ENCODE peak calls at places on chromosomes 12 and 14, in nine cellular contexts. P is endothelial cell of umbilical vein; N is HepG2; D is gastrocnemius medialis; S is tibial artery; Q is naive thymus-derived CD4-positive, alpha-beta T cell; U is CD4-positive, CD25-positive, alpha-beta regulatory T cell; X is spleen; A is IMR-90. B is an unnamed sample. For H3K4me1 and H3K36me3, the result is how much of the 10 kb centered on the place peaks cover.

GRCh38 chr12:123444396-123445026 is 8.0 kb upstream of the RILPL2 start:
- DNase-seq in P (peak), N (peak), D (no peak), S (no peak), Q (no peak), U (no peak), X (no peak), A (peak), B (no peak)

GRCh38 chr14:104140213-104140462 is 1.8 kb downstream of the KIF26A start:
- DNase-seq in P (no peak), N (no peak), D (no peak), S (no peak), Q (no peak), U (no peak), X (peak), A (no peak), B (no peak)

GRCh38 chr14:85867450-85867849 is 337.5 kb downstream of the FLRT2 start:
- DNase-seq in P (no peak), N (no peak), D (no peak), S (no peak), Q (no peak), U (no peak), X (no peak), A (no peak), B (no peak)

GRCh38 chr14:68133856-68134255 is 314.3 kb downstream of the RAD51B start:
- DNase-seq in P (no peak), N (no peak), D (no peak), S (no peak), Q (no peak), U (no peak), X (no peak), A (no peak), B (no peak)

GRCh38 chr14:100871234-100872186 is 32.0 kb downstream of the RTL1 start:
- DNase-seq in P (peak), N (peak), D (no peak), S (no peak), Q (no peak), U (no peak), X (peak), A (peak), B (no peak)

GRCh38 chr12:128813883-128814282 is 9.9 kb downstream of the SLC15A4 start:
- DNase-seq in P (no peak), N (no peak), D (no peak), S (no peak), Q (no peak), U (no peak), X (no peak), A (no peak), B (no peak)

GRCh38 chr12:79441534-79441933 is 249.2 kb downstream of the PAWR start:
- DNase-seq in P (no peak), N (no peak), D (no peak), S (no peak), Q (no peak), U (no peak), X (no peak), A (no peak), B (no peak)

GRCh38 chr14:104745431-104745830 is 7.5 kb upstream of the SIVA1 start:
- DNase-seq in P (no peak), N (no peak), D (no peak), S (no peak), Q (no peak), U (no peak), X (peak), A (no peak), B (no peak)

GRCh38 chr12:30795410-30795659 is 40.6 kb upstream of the CAPRIN2 start:
- DNase-seq in P (no peak), N (no peak), D (no peak), S (no peak), Q (no peak), U (no peak), X (no peak), A (no peak), B (no peak)

GRCh38 chr12:94145231-94145979 is 3.0 kb upstream of the PLXNC1 start:
- DNase-seq in P (no peak), N (no peak), D (no peak), S (no peak), Q (no peak), U (no peak), X (no peak), A (peak), B (no peak)

GRCh38 chr14:49164074-49164473 is 422.1 kb downstream of the RPS29 start:
- DNase-seq in P (no peak), N (no peak), D (no peak), S (no peak), Q (no peak), U (no peak), X (no peak), A (no peak), B (no peak)

GRCh38 chr14:104694991-104695659 is 5.7 kb downstream of the INF2 start:
- DNase-seq in P (no peak), N (no peak), D (no peak), S (no peak), Q (peak), U (peak), X (no peak), A (no peak), B (peak)

GRCh38 chr12:86138770-86139169 is 117.4 kb downstream of the MGAT4C start:
- DNase-seq in P (no peak), N (no peak), D (no peak), S (no peak), Q (no peak), U (no peak), X (no peak), A (no peak), B (no peak)

GRCh38 chr12:54411398-54412241 is 7.4 kb downstream of the ITGA5 start:
- DNase-seq in P (peak), N (no peak), D (peak), S (peak), Q (peak), U (peak), X (peak), A (peak), B (peak)

GRCh38 chr12:6224550-6224949 is 24.4 kb downstream of the CD9 start:
- DNase-seq in P (peak), N (no peak), D (no peak), S (peak), Q (no peak), U (no peak), X (no peak), A (no peak), B (no peak)

GRCh38 chr14:97452314-97452713 is 655.1 kb downstream of the VRK1 start:
- DNase-seq in P (no peak), N (no peak), D (no peak), S (no peak), Q (no peak), U (no peak), X (no peak), A (no peak), B (no peak)

GRCh38 chr12:109185441-109185840 is 69.1 kb downstream of the ACACB start:
- DNase-seq in P (no peak), N (no peak), D (no peak), S (no peak), Q (no peak), U (no peak), X (no peak), A (no peak), B (no peak)

GRCh38 chr12:27554421-27555186 is 30.6 kb downstream of the PPFIBP1 start:
- DNase-seq in P (peak), N (no peak), D (no peak), S (peak), Q (no peak), U (no peak), X (no peak), A (no peak), B (no peak)

GRCh38 chr12:45425426-45425825 is 209.5 kb downstream of the ANO6 start:
- DNase-seq in P (no peak), N (no peak), D (no peak), S (no peak), Q (no peak), U (no peak), X (no peak), A (peak), B (no peak)

GRCh38 chr14:38900887-38901286 is 202.1 kb downstream of the SEC23A start:
- DNase-seq in P (no peak), N (no peak), D (no peak), S (no peak), Q (no peak), U (no peak), X (no peak), A (no peak), B (no peak)

GRCh38 chr12:62813031-62813829 is 121.7 kb downstream of the PPM1H start:
- DNase-seq in P (peak), N (no peak), D (no peak), S (peak), Q (peak), U (no peak), X (peak), A (peak), B (no peak)

GRCh38 chr12:106189341-106189740 is 50.6 kb upstream of the NUAK1 start:
- DNase-seq in P (no peak), N (no peak), D (no peak), S (no peak), Q (no peak), U (no peak), X (no peak), A (no peak), B (no peak)

GRCh38 chr12:111773801-111774551 is 7.2 kb downstream of the ALDH2 start:
- DNase-seq in P (no peak), N (peak), D (peak), S (peak), Q (no peak), U (no peak), X (no peak), A (peak), B (no peak)

GRCh38 chr12:43805149-43805856 is 814 bp downstream of the TWF1 start:
- DNase-seq in P (no peak), N (peak), D (no peak), S (no peak), Q (peak), U (no peak), X (no peak), A (no peak), B (peak)

GRCh38 chr14:55138091-55138490 is 9.0 kb downstream of the LGALS3 start:
- DNase-seq in P (no peak), N (no peak), D (no peak), S (no peak), Q (no peak), U (no peak), X (no peak), A (no peak), B (no peak)

GRCh38 chr12:94640134-94640928 is 10.0 kb downstream of the TMCC3 start:
- DNase-seq in P (no peak), N (no peak), D (no peak), S (no peak), Q (no peak), U (no peak), X (no peak), A (peak), B (no peak)

GRCh38 chr12:8493084-8493483 is 20.2 kb upstream of the CLEC4D start:
- DNase-seq in P (no peak), N (no peak), D (no peak), S (peak), Q (peak), U (no peak), X (no peak), A (no peak), B (peak)

GRCh38 chr14:103867523-103867953 is 20.2 kb upstream of the PPP1R13B start:
- DNase-seq in P (no peak), N (no peak), D (no peak), S (no peak), Q (no peak), U (no peak), X (no peak), A (no peak), B (no peak)

GRCh38 chr14:24079521-24080141 is 8.3 kb downstream of the CPNE6 start:
- DNase-seq in P (no peak), N (no peak), D (no peak), S (no peak), Q (no peak), U (no peak), X (no peak), A (no peak), B (no peak)

GRCh38 chr12:69509308-69509736 is 39.1 kb downstream of the FRS2 start:
- DNase-seq in P (peak), N (no peak), D (no peak), S (no peak), Q (no peak), U (no peak), X (no peak), A (peak), B (no peak)
- H3K4me1 ChIP-seq in P (under half), N (under half), D (half or more), S (under half), Q (under half), U (under half), X (half or more), A (under half), B (under half)

GRCh38 chr14:94225460-94225989 is 51.4 kb downstream of the PPP4R4 start:
- DNase-seq in P (no peak), N (no peak), D (no peak), S (no peak), Q (no peak), U (no peak), X (no peak), A (no peak), B (no peak)
- H3K27ac ChIP-seq in P (no peak), N (no peak), D (no peak), S (no peak), Q (no peak), U (no peak), X (no peak), A (no peak), B (no peak)

GRCh38 chr14:91193069-91193468 is 51.4 kb downstream of the GPR68 start:
- DNase-seq in P (no peak), N (no peak), D (no peak), S (no peak), Q (no peak), U (no peak), X (no peak), A (no peak), B (no peak)

GRCh38 chr14:91190853-91191252 is 53.7 kb downstream of the GPR68 start:
- DNase-seq in P (no peak), N (no peak), D (no peak), S (no peak), Q (no peak), U (no peak), X (no peak), A (no peak), B (no peak)

GRCh38 chr14:91195881-91196280 is 48.6 kb downstream of the GPR68 start:
- DNase-seq in P (no peak), N (no peak), D (no peak), S (no peak), Q (no peak), U (no peak), X (no peak), A (no peak), B (no peak)
- H3K36me3 ChIP-seq in P (under half), N (under half), D (under half), S (half or more), Q (half or more), U (half or more), X (half or more), A (under half), B (under half)

DNA sequence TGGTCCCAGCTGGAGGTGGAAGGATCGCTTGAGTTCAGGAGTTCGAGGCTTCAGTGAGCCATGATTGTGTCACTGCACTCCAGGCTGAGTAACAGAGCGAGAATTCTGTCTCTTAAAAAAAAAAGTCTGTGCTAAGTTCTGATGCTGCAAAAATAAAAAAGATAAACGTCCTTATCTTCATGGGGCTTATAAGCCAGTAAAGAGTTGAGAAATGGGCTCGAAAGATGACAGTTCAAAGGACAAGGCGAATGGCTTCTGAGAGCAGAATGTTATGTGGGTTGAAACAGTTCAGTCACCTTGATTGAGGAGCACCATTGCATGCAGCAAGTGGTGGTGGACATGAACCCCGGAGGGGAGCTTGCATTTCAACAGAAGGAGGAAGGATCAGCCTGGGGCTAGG is 4.7 kb downstream of the TSPAN9 start:
- DNase-seq in P (no peak), N (no peak), D (no peak), S (no peak), Q (no peak), U (no peak), X (no peak), A (peak), B (no peak)
- H3K4me1 ChIP-seq in P (under half), N (half or more), D (under half), S (under half), Q (under half), U (under half), X (half or more), A (under half), B (under half)

GRCh38 chr12:65611396-65611795 is 212.9 kb upstream of the HMGA2 start:
- DNase-seq in P (no peak), N (no peak), D (no peak), S (no peak), Q (no peak), U (no peak), X (no peak), A (no peak), B (no peak)
- H3K27ac ChIP-seq in P (peak), N (no peak), D (no peak), S (no peak), Q (no peak), U (no peak), X (no peak), A (no peak), B (no peak)

DNA sequence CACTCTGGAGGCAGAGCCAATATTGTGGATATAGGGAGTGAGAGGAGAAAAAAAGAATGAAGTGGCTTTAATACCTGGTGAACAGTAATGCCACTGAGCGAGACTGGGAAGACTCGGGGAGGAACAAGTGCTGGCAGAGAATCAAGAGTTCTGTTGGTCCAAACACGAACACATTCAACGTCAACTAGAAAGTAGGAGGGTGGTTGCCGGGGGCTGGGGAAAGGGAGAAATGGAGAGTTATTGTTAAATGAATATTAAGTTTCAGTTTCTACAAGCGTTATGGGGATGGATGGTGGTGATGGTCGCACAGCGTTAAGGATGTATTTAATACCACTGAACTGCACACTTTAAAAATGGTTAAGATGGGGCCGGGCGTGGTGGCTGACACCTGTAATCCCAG is 2.8 kb downstream of the SPRING1 start:
- DNase-seq in P (no peak), N (no peak), D (no peak), S (no peak), Q (no peak), U (no peak), X (no peak), A (no peak), B (no peak)
- H3K36me3 ChIP-seq in P (under half), N (under half), D (under half), S (under half), Q (under half), U (under half), X (under half), A (under half), B (under half)

GRCh38 chr12:88310666-88311065 is 168.6 kb downstream of the TMTC3 start:
- DNase-seq in P (peak), N (no peak), D (no peak), S (no peak), Q (no peak), U (no peak), X (peak), A (no peak), B (no peak)

GRCh38 chr12:88313554-88313953 is 171.4 kb downstream of the TMTC3 start:
- DNase-seq in P (no peak), N (no peak), D (no peak), S (no peak), Q (no peak), U (no peak), X (no peak), A (no peak), B (no peak)

GRCh38 chr12:88308825-88309224 is 166.7 kb downstream of the TMTC3 start:
- DNase-seq in P (peak), N (no peak), D (no peak), S (no peak), Q (no peak), U (no peak), X (no peak), A (peak), B (no peak)

GRCh38 chr12:88309546-88309945 is 167.4 kb downstream of the TMTC3 start:
- DNase-seq in P (peak), N (no peak), D (no peak), S (no peak), Q (no peak), U (no peak), X (no peak), A (peak), B (no peak)

GRCh38 chr12:88310069-88310468 is 168.0 kb downstream of the TMTC3 start:
- DNase-seq in P (peak), N (no peak), D (no peak), S (peak), Q (no peak), U (no peak), X (no peak), A (peak), B (no peak)
- H3K4me1 ChIP-seq in P (under half), N (under half), D (under half), S (under half), Q (under half), U (under half), X (under half), A (under half), B (under half)

GRCh38 chr12:48782457-48783395 is 6.2 kb downstream of the ADCY6 start:
- DNase-seq in P (no peak), N (no peak), D (no peak), S (no peak), Q (no peak), U (no peak), X (no peak), A (no peak), B (no peak)

GRCh38 chr12:48779869-48780268 is 9.0 kb downstream of the ADCY6 start:
- DNase-seq in P (peak), N (no peak), D (no peak), S (peak), Q (no peak), U (no peak), X (no peak), A (peak), B (no peak)

GRCh38 chr12:48781750-48782456 is 7.0 kb downstream of the ADCY6 start:
- DNase-seq in P (no peak), N (no peak), D (no peak), S (no peak), Q (no peak), U (no peak), X (no peak), A (no peak), B (no peak)

GRCh38 chr12:48777501-48778400 is 11.1 kb downstream of the ADCY6 start:
- DNase-seq in P (no peak), N (no peak), D (no peak), S (no peak), Q (no peak), U (no peak), X (no peak), A (no peak), B (no peak)

DNA sequence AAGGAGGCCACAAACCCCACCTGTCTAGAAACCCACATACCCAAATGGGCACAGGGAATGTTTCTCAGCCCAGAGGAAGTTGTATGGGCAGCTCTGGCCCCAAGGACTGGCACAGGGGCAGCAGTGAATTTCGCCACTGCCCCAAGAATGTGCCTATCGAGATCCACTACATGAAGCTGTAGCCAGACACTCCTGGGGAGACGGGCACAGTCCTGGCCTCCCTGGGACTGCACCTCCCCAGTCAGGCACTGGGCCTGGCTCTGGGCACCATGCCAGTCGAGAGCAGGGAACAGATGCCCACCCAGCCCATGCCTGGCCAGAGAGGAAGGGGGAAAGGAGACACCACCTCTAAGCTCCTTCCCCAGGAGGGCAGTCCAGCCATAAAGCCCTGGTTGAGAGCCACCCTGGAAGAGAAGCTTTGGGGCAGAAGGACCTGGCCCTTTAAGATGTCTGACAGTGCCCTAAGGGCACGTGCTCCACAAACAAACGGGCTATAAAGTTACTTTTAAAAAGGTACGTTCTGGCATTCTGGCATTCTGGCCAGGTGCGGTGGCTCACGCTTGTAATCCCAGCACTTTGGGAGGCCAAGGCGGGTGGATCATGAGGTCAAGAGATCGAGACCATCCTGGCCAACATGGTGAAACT is 8.4 kb downstream of the ADCY6 start:
- DNase-seq in P (no peak), N (no peak), D (no peak), S (no peak), Q (no peak), U (no peak), X (no peak), A (no peak), B (no peak)
- H3K27ac ChIP-seq in P (peak), N (no peak), D (peak), S (peak), Q (no peak), U (no peak), X (no peak), A (peak), B (no peak)

GRCh38 chr12:10705655-10706054 is 17.5 kb downstream of the YBX3 start:
- DNase-seq in P (no peak), N (no peak), D (no peak), S (no peak), Q (no peak), U (no peak), X (no peak), A (peak), B (no peak)
- H3K36me3 ChIP-seq in P (half or more), N (half or more), D (under half), S (half or more), Q (under half), U (under half), X (half or more), A (under half), B (under half)

GRCh38 chr12:52969828-52970569 is 21.1 kb downstream of the KRT18 start:
- DNase-seq in P (no peak), N (peak), D (no peak), S (no peak), Q (no peak), U (no peak), X (no peak), A (no peak), B (no peak)
- H3K4me1 ChIP-seq in P (under half), N (half or more), D (under half), S (under half), Q (under half), U (under half), X (under half), A (under half), B (under half)

B was measured in CD8-positive, alpha-beta memory T cell.